ENCODE peak calls at places on chromosomes 6 and 20, in ten cellular contexts. X, U, M, T, J, N, H, F, V and I are unnamed samples. For H3K36me3, the result is how much of the 10 kb centered on the place peaks cover.

GRCh38 chr20:48544402-48545333 is 283.1 kb downstream of the PREX1 start:
- DNase-seq in F (no peak), U (no peak), T (no peak), J (no peak), V (no peak), M (no peak), N (no peak), X (no peak), H (no peak), I (peak)

GRCh38 chr6:107656883-107657282 is 167.0 kb downstream of the SOBP start:
- DNase-seq in N (no peak), V (no peak), J (no peak), U (no peak), F (no peak), H (peak), M (no peak), T (no peak), X (no peak), I (no peak)

GRCh38 chr20:37864275-37864674 is 38.7 kb upstream of the VSTM2L start:
- DNase-seq in U (no peak), F (no peak), J (peak), T (no peak), V (no peak), N (no peak), X (no peak), M (no peak), H (no peak), I (no peak)

GRCh38 chr20:60754866-60755265 is 497.2 kb upstream of the CDH4 start:
- DNase-seq in M (no peak), X (no peak), T (no peak), J (no peak), U (no peak), V (no peak), H (no peak), N (no peak), F (no peak), I (no peak)

GRCh38 chr20:39289316-39289715 is 327.2 kb downstream of the DHX35 start:
- DNase-seq in J (no peak), T (no peak), N (no peak), U (no peak), F (no peak), V (no peak), X (no peak), M (peak), H (no peak), I (peak)

GRCh38 chr6:37479266-37479854 is 20.3 kb downstream of the CCDC167 start:
- DNase-seq in U (no peak), H (no peak), N (no peak), X (no peak), J (no peak), V (no peak), T (no peak), M (no peak), F (no peak), I (no peak)

GRCh38 chr20:40956926-40957760 is 71.5 kb upstream of the TOP1 start:
- DNase-seq in H (no peak), V (no peak), T (no peak), N (peak), X (no peak), J (no peak), F (no peak), M (no peak), U (no peak), I (no peak)

GRCh38 chr20:18734525-18735189 is 78.9 kb upstream of the SCP2D1 start:
- DNase-seq in H (no peak), U (no peak), M (no peak), V (no peak), T (no peak), J (no peak), N (no peak), F (no peak), X (no peak), I (no peak)

GRCh38 chr6:142844065-142844755 is 100.8 kb downstream of the HIVEP2 start:
- DNase-seq in V (no peak), T (no peak), N (no peak), X (peak), U (no peak), J (no peak), M (peak), H (no peak), F (no peak), I (no peak)

GRCh38 chr6:37155394-37156312 is 14.3 kb upstream of the PIM1 start:
- DNase-seq in J (peak), N (peak), T (no peak), F (peak), H (no peak), X (no peak), M (peak), U (no peak), V (no peak), I (no peak)

GRCh38 chr6:140445474-140446004 is 1071.1 kb upstream of the CITED2 start:
- DNase-seq in F (no peak), U (peak), T (no peak), V (no peak), J (no peak), N (no peak), M (no peak), X (peak), H (no peak), I (no peak)

GRCh38 chr6:118768904-118769325 is 117.5 kb upstream of the CEP85L start:
- DNase-seq in M (peak), X (no peak), F (no peak), N (no peak), U (no peak), V (no peak), J (no peak), T (no peak), H (no peak), I (no peak)

GRCh38 chr20:56373942-56374341 is 15.2 kb downstream of the FAM210B start:
- DNase-seq in N (no peak), H (no peak), U (peak), J (no peak), F (no peak), M (no peak), T (no peak), V (no peak), X (peak), I (no peak)

GRCh38 chr6:43037197-43037596 is 15.8 kb downstream of the RRP36 start:
- DNase-seq in V (no peak), J (no peak), U (no peak), X (no peak), N (no peak), H (peak), M (no peak), F (no peak), T (no peak), I (no peak)
- H3K36me3 ChIP-seq in V (under half), J (under half), U (under half), X (half or more), N (under half), H (under half), M (under half), F (under half), T (under half), I (under half)

GRCh38 chr6:166619912-166620311 is 7.1 kb downstream of the RPS6KA2 start:
- DNase-seq in H (peak), M (no peak), U (peak), N (no peak), F (no peak), J (no peak), V (peak), X (peak), T (peak), I (no peak)

GRCh38 chr6:166618251-166618650 is 8.8 kb downstream of the RPS6KA2 start:
- DNase-seq in V (no peak), F (no peak), X (no peak), T (no peak), M (no peak), H (no peak), J (no peak), U (no peak), N (no peak), I (no peak)

GRCh38 chr6:166620478-166621113 is 6.5 kb downstream of the RPS6KA2 start:
- DNase-seq in N (no peak), X (no peak), M (no peak), V (no peak), T (no peak), F (no peak), H (peak), J (no peak), U (no peak), I (no peak)

GRCh38 chr6:166617359-166617758 is 9.7 kb downstream of the RPS6KA2 start:
- DNase-seq in U (no peak), F (no peak), T (no peak), J (no peak), V (no peak), M (no peak), N (no peak), H (no peak), X (no peak), I (no peak)

GRCh38 chr6:166618866-166619761 is 7.9 kb downstream of the RPS6KA2 start:
- DNase-seq in T (no peak), V (no peak), H (peak), F (no peak), X (peak), U (peak), M (no peak), J (no peak), N (peak), I (no peak)
- H3K4me3 ChIP-seq in T (no peak), V (no peak), H (no peak), F (no peak), X (no peak), U (no peak), M (no peak), J (no peak), N (no peak), I (no peak)

DNA sequence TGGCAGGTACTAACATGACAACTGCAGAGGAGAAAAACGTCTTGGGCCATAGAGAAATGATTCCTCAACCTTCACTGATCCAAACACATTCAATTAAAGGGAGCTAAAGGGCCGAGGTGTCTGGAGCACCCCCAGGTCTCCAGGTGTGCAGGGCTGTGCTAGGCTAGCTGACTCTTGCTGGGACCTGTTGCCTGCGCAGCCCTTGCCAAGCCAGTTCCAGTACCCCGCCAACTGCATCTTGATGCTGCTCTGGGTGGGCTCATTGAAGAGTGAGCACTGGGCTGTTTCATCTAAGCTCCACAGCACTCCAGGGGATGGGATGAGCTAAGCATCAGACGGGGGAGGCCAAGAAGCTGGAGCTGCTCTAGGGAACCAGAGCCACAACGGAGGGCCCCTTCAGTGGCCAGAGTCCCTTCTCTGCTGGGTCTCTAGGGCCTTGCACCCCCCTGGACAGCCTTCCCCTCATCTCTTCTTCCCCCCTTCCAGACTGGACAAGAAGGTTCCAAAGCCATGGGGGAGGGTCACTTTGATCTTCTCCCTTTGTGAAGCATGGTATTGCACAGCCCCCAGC is 15.9 kb downstream of the LEMD2 start:
- DNase-seq in T (no peak), N (no peak), H (no peak), X (no peak), U (no peak), F (no peak), M (no peak), J (no peak), V (no peak), I (no peak)
- H3K27ac ChIP-seq in T (no peak), N (no peak), H (no peak), X (peak), U (no peak), F (no peak), M (no peak), J (no peak), V (no peak), I (no peak)

GRCh38 chr20:59221049-59221748 is 57.6 kb downstream of the ZNF831 start:
- DNase-seq in H (peak), M (no peak), T (no peak), U (peak), F (no peak), V (no peak), N (no peak), J (no peak), X (no peak), I (no peak)
- H3K36me3 ChIP-seq in H (under half), M (under half), T (under half), U (under half), F (under half), V (under half), N (under half), J (under half), X (under half), I (under half)

GRCh38 chr6:33428891-33429744 is 9.3 kb downstream of the SYNGAP1 start:
- DNase-seq in M (no peak), N (no peak), U (no peak), X (no peak), V (no peak), J (no peak), H (no peak), T (no peak), F (no peak), I (no peak)
- H3K4me3 ChIP-seq in M (no peak), N (no peak), U (peak), X (no peak), V (no peak), J (peak), H (no peak), T (no peak), F (no peak), I (no peak)

GRCh38 chr6:35273822-35274559 is 14.5 kb downstream of the ZNF76 start:
- DNase-seq in U (no peak), X (peak), N (no peak), T (no peak), H (no peak), V (no peak), J (no peak), F (no peak), M (no peak), I (no peak)

GRCh38 chr6:35278708-35279107 is 18.9 kb upstream of the DEF6 start:
- DNase-seq in T (no peak), U (no peak), H (no peak), V (no peak), J (peak), X (no peak), N (no peak), F (no peak), M (no peak), I (no peak)

GRCh38 chr6:35275861-35276260 is 16.3 kb downstream of the ZNF76 start:
- DNase-seq in T (no peak), N (no peak), M (no peak), U (no peak), H (no peak), F (no peak), J (no peak), V (no peak), X (no peak), I (no peak)

GRCh38 chr6:35272005-35272404 is 12.5 kb downstream of the ZNF76 start:
- DNase-seq in V (no peak), T (no peak), M (no peak), U (no peak), N (no peak), F (no peak), J (no peak), X (no peak), H (no peak), I (no peak)

DNA sequence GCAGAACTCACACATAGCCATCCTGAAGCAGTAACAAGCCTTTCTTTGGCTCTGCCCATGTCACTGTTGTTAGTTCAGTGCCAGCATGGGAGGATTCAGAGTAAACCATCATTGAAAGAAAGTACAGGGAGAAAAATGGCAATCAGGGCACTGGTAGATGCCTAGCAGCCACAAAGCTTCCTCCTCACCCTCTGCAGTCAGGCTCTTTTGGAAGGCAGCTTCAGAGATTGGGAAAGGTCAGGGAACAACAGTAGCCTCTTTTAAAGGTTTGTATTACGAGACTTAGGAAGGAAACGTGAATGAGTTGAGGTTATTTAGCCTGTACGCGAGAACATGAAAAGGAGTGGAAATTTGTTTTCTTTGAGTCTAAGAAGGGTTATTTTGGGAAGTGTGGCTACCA is 15.9 kb downstream of the ZNF76 start:
- DNase-seq in F (no peak), U (peak), V (no peak), T (no peak), J (no peak), M (no peak), X (no peak), H (no peak), N (no peak), I (no peak)
- H3K27ac ChIP-seq in F (no peak), U (peak), V (peak), T (no peak), J (no peak), M (no peak), X (no peak), H (no peak), N (no peak), I (no peak)

GRCh38 chr6:29603456-29603855 is 18.5 kb downstream of the OR2H2 start:
- DNase-seq in M (no peak), T (no peak), X (no peak), N (no peak), H (no peak), J (no peak), F (no peak), V (no peak), U (no peak), I (no peak)
- H3K36me3 ChIP-seq in M (under half), T (under half), X (half or more), N (under half), H (under half), J (under half), F (under half), V (half or more), U (under half), I (under half)

DNA sequence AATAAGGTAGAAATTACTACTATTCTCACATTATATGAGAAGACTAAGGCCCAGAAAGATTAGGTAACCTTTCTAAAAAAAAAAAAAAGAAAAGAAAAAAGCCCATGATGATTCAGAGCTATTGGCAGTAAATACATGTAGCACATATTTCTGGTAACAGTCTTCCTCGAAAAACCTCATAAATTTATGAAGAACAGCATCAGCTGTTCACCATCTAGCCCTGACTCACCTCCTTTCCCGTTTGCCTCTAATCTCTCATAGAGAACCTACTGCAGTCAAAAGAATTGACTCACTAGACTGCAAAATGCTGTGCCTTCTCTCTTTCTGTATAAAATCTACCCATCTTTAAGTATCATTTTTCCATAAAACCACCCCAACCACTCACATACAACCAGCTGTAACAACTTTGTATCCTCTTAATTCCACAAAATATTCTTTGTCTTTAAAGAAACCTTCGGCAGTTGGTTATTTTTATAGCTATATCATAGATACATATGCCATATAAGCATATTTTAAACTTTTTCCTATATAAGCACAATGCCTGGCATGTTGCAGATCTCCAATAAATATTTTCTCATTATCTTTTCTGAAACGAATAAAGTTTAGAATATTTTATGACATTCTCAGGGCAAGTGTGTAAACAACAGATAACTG is 152.7 kb upstream of the ENPP5 start:
- DNase-seq in F (no peak), J (no peak), U (peak), M (no peak), H (no peak), V (peak), X (peak), N (no peak), T (no peak), I (no peak)
- H3K4me3 ChIP-seq in F (no peak), J (no peak), U (no peak), M (no peak), H (no peak), V (no peak), X (no peak), N (no peak), T (no peak), I (no peak)